ENCODE peak calls at places on chromosomes 11 and 22, in ten cellular contexts. G, F, I, T, V, O, M, D, C and P are unnamed samples.

GRCh38 chr11:109957000-109957399 is 136.2 kb upstream of the ZC3H12C start:
- DNase-seq in D (no peak), F (no peak), O (no peak), T (no peak), M (no peak), G (no peak), V (no peak), C (no peak), I (no peak), P (no peak)

GRCh38 chr11:64359712-64360402 is 895 bp downstream of the RPS6KA4 start:
- DNase-seq in T (no peak), F (no peak), C (peak), V (no peak), O (no peak), D (no peak), M (peak), I (no peak), G (no peak), P (peak)

GRCh38 chr11:66368484-66368883 is 3.1 kb downstream of the SLC29A2 start:
- DNase-seq in F (no peak), G (no peak), T (no peak), M (no peak), D (no peak), V (no peak), I (no peak), O (no peak), C (no peak), P (no peak)

GRCh38 chr22:46463435-46464227 is 73.8 kb downstream of the CELSR1 start:
- DNase-seq in D (no peak), I (no peak), G (no peak), T (no peak), C (no peak), M (no peak), O (no peak), V (no peak), F (no peak), P (no peak)

GRCh38 chr11:131979364-131979763 is 608.9 kb downstream of the NTM start:
- DNase-seq in T (no peak), D (no peak), C (no peak), O (no peak), V (no peak), F (no peak), M (no peak), I (no peak), G (no peak), P (no peak)

GRCh38 chr11:35927730-35928129 is 16.1 kb upstream of the LDLRAD3 start:
- DNase-seq in C (peak), V (no peak), M (no peak), D (peak), O (no peak), F (no peak), T (peak), G (no peak), I (no peak), P (no peak)

GRCh38 chr11:121389651-121390050 is 62.5 kb upstream of the SORL1 start:
- DNase-seq in I (no peak), C (no peak), D (no peak), V (no peak), F (no peak), O (no peak), G (peak), M (peak), T (peak), P (peak)

GRCh38 chr11:30174265-30175022 is 56.4 kb upstream of the FSHB start:
- DNase-seq in G (no peak), D (no peak), O (no peak), F (no peak), I (no peak), T (peak), M (no peak), V (no peak), C (no peak), P (no peak)

GRCh38 chr22:18065256-18065655 is 12.5 kb upstream of the PEX26 start:
- DNase-seq in T (no peak), O (no peak), G (no peak), I (no peak), V (no peak), F (no peak), C (no peak), M (no peak), D (peak), P (no peak)

GRCh38 chr22:20652130-20652529 is 121.8 kb upstream of the SERPIND1 start:
- DNase-seq in M (no peak), D (no peak), C (no peak), O (no peak), F (no peak), T (no peak), G (no peak), V (no peak), I (no peak), P (no peak)

GRCh38 chr11:62705401-62705800 is 1.8 kb downstream of the BSCL2 start:
- DNase-seq in M (no peak), O (no peak), V (no peak), T (no peak), D (no peak), F (no peak), G (peak), I (no peak), C (no peak), P (peak)

GRCh38 chr22:22386602-22387385 is 121.7 kb downstream of the ZNF280B start:
- DNase-seq in D (no peak), T (no peak), O (no peak), F (no peak), G (peak), M (no peak), V (no peak), I (no peak), C (no peak), P (no peak)

GRCh38 chr11:15200696-15201095 is 86.0 kb downstream of the INSC start:
- DNase-seq in I (no peak), D (no peak), C (no peak), G (no peak), O (no peak), V (no peak), F (no peak), M (no peak), T (no peak), P (no peak)

GRCh38 chr11:84384637-84385227 is 1098.6 kb upstream of the CCDC90B start:
- DNase-seq in M (peak), T (peak), I (peak), F (no peak), G (peak), C (peak), O (peak), D (peak), V (no peak), P (peak)

GRCh38 chr11:19013181-19013857 is 47.2 kb downstream of the MRGPRX2 start:
- DNase-seq in F (no peak), I (no peak), C (no peak), T (no peak), D (no peak), V (no peak), M (no peak), G (no peak), O (no peak), P (no peak)

GRCh38 chr11:120579601-120580000 is 68.1 kb downstream of the GRIK4 start:
- DNase-seq in M (no peak), O (no peak), T (no peak), F (no peak), I (no peak), G (no peak), V (no peak), D (no peak), C (no peak), P (no peak)

GRCh38 chr11:126607374-126607773 is 251.9 kb downstream of the ST3GAL4 start:
- DNase-seq in D (peak), I (peak), O (peak), F (no peak), V (no peak), C (peak), T (peak), M (peak), G (peak), P (peak)

GRCh38 chr11:24421766-24422165 is 75.1 kb upstream of the LUZP2 start:
- DNase-seq in T (peak), V (no peak), C (no peak), F (no peak), G (no peak), M (no peak), O (no peak), D (no peak), I (no peak), P (no peak)

GRCh38 chr11:114232400-114233070 is 63.7 kb upstream of the NNMT start:
- DNase-seq in C (peak), I (no peak), F (no peak), T (no peak), V (no peak), G (no peak), O (no peak), M (peak), D (no peak), P (no peak)

GRCh38 chr11:36431429-36432092 is 78.5 kb downstream of the TRAF6 start:
- DNase-seq in F (peak), D (peak), O (no peak), T (peak), M (no peak), I (peak), C (peak), G (no peak), V (no peak), P (no peak)

GRCh38 chr22:38921801-38922200 is 35.6 kb upstream of the APOBEC3A start:
- DNase-seq in F (no peak), D (no peak), M (no peak), O (no peak), V (no peak), T (no peak), C (no peak), I (no peak), G (no peak), P (no peak)

GRCh38 chr11:19867064-19867463 is 154.4 kb downstream of the NAV2 start:
- DNase-seq in I (no peak), D (no peak), G (no peak), V (no peak), O (no peak), F (no peak), M (no peak), C (no peak), T (no peak), P (no peak)

GRCh38 chr11:73229321-73230275 is 11.5 kb downstream of the P2RY2 start:
- DNase-seq in F (no peak), T (no peak), C (peak), I (no peak), D (no peak), G (no peak), M (no peak), V (no peak), O (no peak), P (no peak)

GRCh38 chr11:17738350-17739207 is 4.0 kb downstream of the KCNC1 start:
- DNase-seq in M (no peak), I (no peak), D (no peak), O (no peak), C (no peak), V (no peak), F (no peak), T (no peak), G (no peak), P (no peak)

GRCh38 chr11:128897841-128898240 is 6.7 kb downstream of the KCNJ5 start:
- DNase-seq in F (no peak), O (no peak), V (no peak), T (no peak), D (no peak), I (no peak), G (no peak), M (no peak), C (no peak), P (no peak)

GRCh38 chr11:96426356-96427103 is 36.7 kb downstream of the JRKL start:
- DNase-seq in D (peak), M (no peak), F (no peak), V (no peak), O (peak), C (no peak), G (peak), T (peak), I (peak), P (peak)

GRCh38 chr11:79291948-79292347 is 148.9 kb downstream of the TENM4 start:
- DNase-seq in O (no peak), T (no peak), F (no peak), V (no peak), G (no peak), C (no peak), M (no peak), I (no peak), D (no peak), P (no peak)

GRCh38 chr11:14458377-14458776 is 41.2 kb downstream of the COPB1 start:
- DNase-seq in I (no peak), M (no peak), O (no peak), T (no peak), C (no peak), V (no peak), D (no peak), G (no peak), F (no peak), P (no peak)

GRCh38 chr22:23119492-23120414 is 22.0 kb downstream of the RSPH14 start:
- DNase-seq in I (no peak), C (no peak), T (no peak), V (peak), O (no peak), D (peak), G (no peak), M (no peak), F (peak), P (no peak)

GRCh38 chr11:48109046-48109666 is 107.5 kb upstream of the OR4B1 start:
- DNase-seq in G (peak), D (peak), T (peak), V (no peak), M (no peak), C (no peak), O (no peak), I (no peak), F (no peak), P (peak)